ENCODE peak calls at places on chromosome 12, in six cellular contexts. H, L, R, O, E and Z are unnamed samples.

GRCh38 chr12:57146092-57146491 is 1.3 kb downstream of the LRP1-AS start:
- DNase-seq in H (no peak), L (no peak), R (peak), O (no peak), E (no peak), Z (no peak)

GRCh38 chr12:80121661-80122060 is 22.3 kb downstream of the OTOGL start:
- DNase-seq in H (no peak), L (no peak), R (peak), O (no peak), E (no peak), Z (no peak)

GRCh38 chr12:117907108-117907689 is 61.6 kb downstream of the KSR2 start:
- DNase-seq in H (no peak), L (no peak), R (no peak), O (no peak), E (no peak), Z (no peak)

GRCh38 chr12:57549909-57550627 is at the start of gene KIF5A:
- DNase-seq in H (peak), L (peak), R (peak), O (peak), E (no peak), Z (no peak)

GRCh38 chr12:94207467-94208432 is 59.4 kb downstream of the PLXNC1 start:
- DNase-seq in H (no peak), L (no peak), R (no peak), O (no peak), E (no peak), Z (no peak)

GRCh38 chr12:31215521-31216232 is 110.3 kb downstream of the SINHCAF start:
- DNase-seq in H (no peak), L (no peak), R (no peak), O (no peak), E (no peak), Z (no peak)

GRCh38 chr12:39467432-39467870 is 24.5 kb upstream of the KIF21A start:
- DNase-seq in H (no peak), L (no peak), R (peak), O (no peak), E (no peak), Z (no peak)

GRCh38 chr12:6941267-6941666 is 2.3 kb upstream of the RNU7-1 start:
- DNase-seq in H (no peak), L (no peak), R (no peak), O (no peak), E (no peak), Z (no peak)

GRCh38 chr12:91893476-91893875 is 252.2 kb downstream of the BTG1 start:
- DNase-seq in H (no peak), L (no peak), R (no peak), O (no peak), E (no peak), Z (no peak)

GRCh38 chr12:40723001-40723400 is 30.8 kb downstream of the CNTN1 start:
- DNase-seq in H (no peak), L (no peak), R (no peak), O (no peak), E (no peak), Z (no peak)

GRCh38 chr12:127388985-127389384 is 878.0 kb upstream of the TMEM132C start:
- DNase-seq in H (no peak), L (no peak), R (no peak), O (no peak), E (no peak), Z (no peak)

GRCh38 chr12:89469361-89469760 is 55.2 kb downstream of the GALNT4 start:
- DNase-seq in H (no peak), L (no peak), R (peak), O (peak), E (peak), Z (no peak)

GRCh38 chr12:109728921-109729836 is 15.6 kb downstream of the FAM222A start:
- DNase-seq in H (no peak), L (no peak), R (no peak), O (no peak), E (no peak), Z (no peak)

GRCh38 chr12:106601031-106601430 is 18.2 kb downstream of the RFX4 start:
- DNase-seq in H (no peak), L (no peak), R (no peak), O (no peak), E (peak), Z (no peak)

GRCh38 chr12:70948236-70948975 is 27.9 kb upstream of the PTPRR start:
- DNase-seq in H (no peak), L (no peak), R (no peak), O (no peak), E (no peak), Z (no peak)